ENCODE peak calls at places on chromosomes 11 and 22, in four cellular contexts. One of them, this sample, is unnamed.

GRCh38 chr11:116732740-116733385 is 39.9 kb downstream of the BUD13 start:
- DNase-seq in HCT116: peak
- DNase-seq in K562: peak
- DNase-seq in HepG2: peak
- DNase-seq in this sample: peak

GRCh38 chr22:45968751-45969413 is 8.1 kb downstream of the WNT7B start:
- DNase-seq in HCT116: peak
- DNase-seq in K562: no peak
- DNase-seq in HepG2: no peak
- DNase-seq in this sample: peak

GRCh38 chr11:16738198-16738948 is at the start of gene C11orf58:
- DNase-seq in HCT116: peak
- DNase-seq in K562: peak
- DNase-seq in HepG2: peak
- DNase-seq in this sample: peak

GRCh38 chr22:19691721-19692341 is 22.5 kb upstream of the SEPTIN5 start:
- DNase-seq in HCT116: peak
- DNase-seq in K562: peak
- DNase-seq in HepG2: no peak
- DNase-seq in this sample: no peak

GRCh38 chr22:28232231-28232630 is 313.2 kb upstream of the PITPNB start:
- DNase-seq in HCT116: no peak
- DNase-seq in K562: no peak
- DNase-seq in HepG2: no peak
- DNase-seq in this sample: no peak

GRCh38 chr11:94128746-94129504 is at the start of gene PANX1:
- DNase-seq in HCT116: peak
- DNase-seq in K562: peak
- DNase-seq in HepG2: peak
- DNase-seq in this sample: no peak

GRCh38 chr22:28570697-28571373 is 108.8 kb downstream of the TTC28 start:
- DNase-seq in HCT116: no peak
- DNase-seq in K562: no peak
- DNase-seq in HepG2: no peak
- DNase-seq in this sample: no peak

GRCh38 chr11:120316880-120317688 is 8.0 kb upstream of the TLCD5 start:
- DNase-seq in HCT116: no peak
- DNase-seq in K562: no peak
- DNase-seq in HepG2: no peak
- DNase-seq in this sample: no peak

GRCh38 chr11:28674432-28675076 is 566.4 kb downstream of the METTL15 start:
- DNase-seq in HCT116: peak
- DNase-seq in K562: no peak
- DNase-seq in HepG2: no peak
- DNase-seq in this sample: no peak

GRCh38 chr22:28029962-28030361 is 110.9 kb upstream of the PITPNB start:
- DNase-seq in HCT116: no peak
- DNase-seq in K562: no peak
- DNase-seq in HepG2: no peak
- DNase-seq in this sample: no peak

GRCh38 chr11:33520103-33520502 is 180.5 kb downstream of the C11orf91 start:
- DNase-seq in HCT116: no peak
- DNase-seq in K562: no peak
- DNase-seq in HepG2: no peak
- DNase-seq in this sample: no peak
- TF ChIP-seq TCF7L2 in HCT116: no peak
- TF ChIP-seq TCF7L2 in K562: no peak
- TF ChIP-seq TCF7L2 in HepG2: no peak
- TF ChIP-seq TCF7L2 in this sample: no peak

GRCh38 chr11:104728927-104729326 is 169.3 kb downstream of the CASP12 start:
- DNase-seq in HCT116: no peak
- DNase-seq in K562: no peak
- DNase-seq in HepG2: no peak
- DNase-seq in this sample: no peak
- TF ChIP-seq TCF7L2 in HCT116: no peak
- TF ChIP-seq TCF7L2 in K562: no peak
- TF ChIP-seq TCF7L2 in HepG2: no peak
- TF ChIP-seq TCF7L2 in this sample: no peak

DNA sequence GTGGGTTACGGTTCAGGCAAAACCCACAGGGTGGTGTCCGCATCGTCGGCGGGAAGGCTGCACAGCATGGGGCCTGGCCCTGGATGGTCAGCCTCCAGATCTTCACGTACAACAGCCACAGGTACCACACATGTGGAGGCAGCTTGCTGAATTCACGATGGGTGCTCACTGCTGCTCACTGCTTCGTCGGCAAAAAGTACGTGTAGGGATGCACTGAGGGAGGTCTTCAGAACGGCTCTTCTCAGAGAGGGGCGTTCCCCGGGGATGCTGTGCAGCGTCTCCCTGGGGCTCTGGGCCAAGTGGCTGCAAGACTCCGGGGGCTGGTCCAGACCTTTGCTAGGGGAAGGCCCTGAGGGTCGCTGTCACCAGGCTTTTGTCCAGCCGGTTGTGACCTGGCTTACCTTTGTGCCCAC is 1.3 kb downstream of the ACR start:
- DNase-seq in HCT116: no peak
- DNase-seq in K562: no peak
- DNase-seq in HepG2: no peak
- DNase-seq in this sample: no peak
- TF ChIP-seq TCF7L2 in HCT116: no peak
- TF ChIP-seq TCF7L2 in K562: no peak
- TF ChIP-seq TCF7L2 in HepG2: no peak
- TF ChIP-seq TCF7L2 in this sample: no peak

GRCh38 chr11:47960015-47960414 is 20.3 kb upstream of the PTPRJ start:
- DNase-seq in HCT116: no peak
- DNase-seq in K562: no peak
- DNase-seq in HepG2: no peak
- DNase-seq in this sample: no peak

GRCh38 chr11:47950396-47950795 is 30.0 kb upstream of the PTPRJ start:
- DNase-seq in HCT116: no peak
- DNase-seq in K562: no peak
- DNase-seq in HepG2: no peak
- DNase-seq in this sample: no peak

GRCh38 chr11:47955356-47955755 is 25.0 kb upstream of the PTPRJ start:
- DNase-seq in HCT116: no peak
- DNase-seq in K562: no peak
- DNase-seq in HepG2: no peak
- DNase-seq in this sample: no peak
- TF ChIP-seq TCF7L2 in HCT116: no peak
- TF ChIP-seq TCF7L2 in K562: no peak
- TF ChIP-seq TCF7L2 in HepG2: no peak
- TF ChIP-seq TCF7L2 in this sample: no peak

GRCh38 chr11:2375341-2375853 is 1.7 kb upstream of the CD81 start:
- DNase-seq in HCT116: no peak
- DNase-seq in K562: no peak
- DNase-seq in HepG2: peak
- DNase-seq in this sample: no peak
- TF ChIP-seq TCF7L2 in HCT116: no peak
- TF ChIP-seq TCF7L2 in K562: no peak
- TF ChIP-seq TCF7L2 in HepG2: no peak
- TF ChIP-seq TCF7L2 in this sample: no peak

DNA sequence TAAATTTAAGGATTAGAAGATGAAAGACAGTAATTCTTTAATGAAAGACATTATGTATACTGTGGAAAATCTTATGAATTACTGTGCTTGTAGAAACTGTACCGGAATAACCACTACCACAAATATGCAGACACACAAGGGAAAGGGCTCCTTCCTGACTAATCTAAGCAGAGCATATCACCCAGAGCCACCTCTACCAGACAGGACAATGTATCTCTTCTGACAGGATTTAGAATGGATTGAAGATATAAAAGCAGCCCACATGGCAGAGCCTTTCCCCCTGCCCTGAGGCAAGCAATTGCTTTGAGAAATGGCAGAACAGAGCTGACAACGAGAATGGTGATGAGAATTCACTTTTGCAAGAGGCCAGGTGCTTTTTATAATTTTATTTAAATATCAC is 144.1 kb downstream of the NOX4 start:
- DNase-seq in HCT116: no peak
- DNase-seq in K562: no peak
- DNase-seq in HepG2: no peak
- DNase-seq in this sample: no peak
- TF ChIP-seq TCF7L2 in HCT116: no peak
- TF ChIP-seq TCF7L2 in K562: no peak
- TF ChIP-seq TCF7L2 in HepG2: no peak
- TF ChIP-seq TCF7L2 in this sample: no peak

DNA sequence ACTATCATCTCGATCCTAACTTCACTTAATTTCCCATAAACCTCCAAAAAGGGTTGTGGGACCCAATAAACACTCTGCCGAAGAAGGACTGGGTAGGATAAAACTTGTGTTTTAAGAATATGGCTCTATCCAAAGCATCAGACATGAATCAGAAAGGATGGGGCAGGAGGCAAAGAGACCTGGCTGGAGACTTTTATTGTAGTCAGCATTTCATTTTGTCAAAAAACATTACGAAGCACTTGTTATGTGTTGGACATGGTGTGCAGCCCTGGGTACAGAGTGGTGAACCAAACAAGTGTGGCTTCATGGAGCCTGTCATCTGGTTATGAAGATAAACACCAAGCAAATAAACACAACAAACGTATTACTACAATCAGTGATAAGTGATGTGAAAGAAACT is 17.3 kb downstream of the IL10RA start:
- DNase-seq in HCT116: no peak
- DNase-seq in K562: no peak
- DNase-seq in HepG2: no peak
- DNase-seq in this sample: no peak
- TF ChIP-seq TCF7L2 in HCT116: no peak
- TF ChIP-seq TCF7L2 in K562: no peak
- TF ChIP-seq TCF7L2 in HepG2: no peak
- TF ChIP-seq TCF7L2 in this sample: no peak

DNA sequence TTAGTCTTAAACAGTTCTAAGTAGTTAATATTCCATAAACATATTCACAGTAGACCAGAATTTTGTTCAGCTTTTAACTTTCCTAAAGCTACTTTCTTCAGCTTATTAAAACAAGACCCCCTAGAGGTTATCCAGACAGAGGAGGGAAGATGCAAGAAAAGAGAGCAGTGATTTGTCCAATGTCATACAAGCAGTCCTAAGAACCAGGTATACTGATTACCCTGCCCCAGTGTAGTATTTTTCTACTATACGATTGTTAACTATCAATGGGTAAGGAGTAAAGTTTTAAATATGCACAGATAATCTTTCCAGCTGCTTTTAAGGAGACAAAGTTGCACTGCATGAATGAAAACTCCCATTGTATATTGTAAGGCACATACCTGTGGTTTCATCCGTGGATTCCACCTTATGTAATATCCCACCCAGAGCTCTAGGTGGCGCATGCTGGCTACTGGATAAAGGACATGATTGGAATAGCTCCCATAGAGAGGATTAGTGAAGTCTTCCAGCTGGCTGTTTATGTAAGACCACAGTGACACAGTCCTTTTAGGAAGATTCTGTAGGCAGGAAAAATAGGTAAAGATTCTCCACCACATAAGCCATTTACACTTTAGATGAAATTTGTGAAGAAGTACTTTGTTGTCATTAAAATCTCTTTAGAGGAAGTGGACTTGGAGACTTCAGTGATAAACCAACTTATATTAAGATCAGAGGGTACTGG is 45.6 kb downstream of the CEP57 start:
- DNase-seq in HCT116: peak
- DNase-seq in K562: peak
- DNase-seq in HepG2: peak
- DNase-seq in this sample: peak
- TF ChIP-seq TCF7L2 in HCT116: no peak
- TF ChIP-seq TCF7L2 in K562: no peak
- TF ChIP-seq TCF7L2 in HepG2: no peak
- TF ChIP-seq TCF7L2 in this sample: no peak

This sample was measured in Panc1.